ENCODE peak calls at places on chromosomes 6 and 20, in eight cellular contexts. K is ovary, P is upper lobe of left lung, G is gastrocnemius medialis, R is A549, Q is uterus, Z is GM12878, Y is endothelial cell of umbilical vein. V is an unnamed sample.

GRCh38 chr20:14449323-14449722 is 111.9 kb upstream of the FLRT3 start:
- DNase-seq in Q (no peak), K (no peak), P (no peak), Z (no peak), Y (peak), R (no peak), G (no peak), V (no peak)

GRCh38 chr6:157143171-157143884 is 180.0 kb downstream of the TMEM242 start:
- DNase-seq in Q (no peak), Z (no peak), R (no peak), P (no peak), Y (peak), G (no peak), K (no peak), V (no peak)

GRCh38 chr6:8707956-8708772 is 272.8 kb upstream of the SLC35B3 start:
- DNase-seq in R (peak), Q (no peak), Z (no peak), P (no peak), Y (no peak), K (no peak), G (no peak), V (peak)

GRCh38 chr20:45308078-45308778 is at the start of gene MATN4:
- DNase-seq in Y (no peak), P (peak), R (no peak), K (no peak), G (no peak), Z (no peak), Q (no peak), V (peak)

GRCh38 chr6:121651420-121651819 is 216.0 kb downstream of the GJA1 start:
- DNase-seq in Q (no peak), G (no peak), P (no peak), Y (peak), Z (no peak), K (no peak), R (no peak), V (no peak)

GRCh38 chr6:220736-221475 is 71.4 kb upstream of the DUSP22 start:
- DNase-seq in Y (no peak), K (no peak), G (no peak), Q (no peak), Z (peak), P (no peak), R (no peak), V (no peak)

GRCh38 chr6:127812985-127813681 is 87.7 kb downstream of the THEMIS start:
- DNase-seq in Y (no peak), R (no peak), P (no peak), K (no peak), Z (no peak), G (no peak), Q (no peak), V (no peak)

GRCh38 chr6:9248125-9248524 is 812.8 kb upstream of the SLC35B3 start:
- DNase-seq in K (no peak), R (no peak), Y (no peak), G (no peak), Z (no peak), P (no peak), Q (no peak), V (peak)

GRCh38 chr6:158485411-158485810 is 74.5 kb upstream of the TMEM181 start:
- DNase-seq in K (no peak), Z (no peak), Q (no peak), Y (no peak), R (no peak), G (no peak), P (no peak), V (no peak)

GRCh38 chr6:162416845-162417537 is 310.6 kb downstream of the PRKN start:
- DNase-seq in K (no peak), Y (no peak), G (no peak), R (no peak), P (peak), Z (no peak), Q (no peak), V (no peak)

GRCh38 chr6:125338381-125338780 is 36.6 kb upstream of the HDDC2 start:
- DNase-seq in G (no peak), Q (no peak), Y (no peak), P (no peak), R (no peak), K (no peak), Z (no peak), V (no peak)

GRCh38 chr20:59820204-59821041 is 113.0 kb downstream of the SYCP2 start:
- DNase-seq in P (no peak), R (no peak), G (peak), Q (no peak), Z (no peak), Y (no peak), K (no peak), V (no peak)

GRCh38 chr6:89140347-89141159 is 5.3 kb upstream of the PM20D2 start:
- DNase-seq in P (no peak), Z (no peak), R (peak), K (no peak), G (no peak), Y (no peak), Q (no peak), V (no peak)

GRCh38 chr6:31792741-31793140 is 2.8 kb downstream of the VARS1 start:
- DNase-seq in Q (no peak), K (no peak), Y (no peak), R (no peak), P (peak), Z (no peak), G (no peak), V (peak)

GRCh38 chr20:46720019-46720418 is 10.6 kb downstream of the SLC2A10 start:
- DNase-seq in K (no peak), Y (no peak), Z (no peak), G (no peak), R (no peak), Q (no peak), P (no peak), V (no peak)

GRCh38 chr6:88449770-88450169 is 283.6 kb upstream of the CNR1 start:
- DNase-seq in Q (no peak), Y (no peak), R (no peak), K (no peak), Z (no peak), G (no peak), P (no peak), V (no peak)

GRCh38 chr20:12358006-12358654 is 440.4 kb downstream of the BTBD3 start:
- DNase-seq in P (no peak), Q (no peak), G (no peak), K (no peak), Y (no peak), Z (no peak), R (peak), V (no peak)
- TF ChIP-seq CTCF in P (no peak), Q (no peak), G (no peak), K (no peak), Y (no peak), Z (no peak), R (no peak), V (peak)

GRCh38 chr6:144285798-144286502 is 815 bp downstream of the UTRN start:
- DNase-seq in P (peak), Y (peak), K (peak), G (peak), Q (peak), R (peak), Z (no peak), V (peak)

GRCh38 chr6:144289006-144289405 is 3.9 kb downstream of the UTRN start:
- DNase-seq in G (no peak), R (no peak), K (no peak), Q (no peak), Z (no peak), Y (no peak), P (no peak), V (no peak)

GRCh38 chr6:144284753-144285547 is at the start of gene UTRN:
- DNase-seq in K (peak), Y (peak), P (peak), G (peak), R (peak), Q (peak), Z (no peak), V (peak)

GRCh38 chr6:144285548-144285797 is 338 bp downstream of the UTRN start:
- DNase-seq in Y (no peak), Z (no peak), G (no peak), K (peak), P (no peak), Q (no peak), R (peak), V (no peak)

DNA sequence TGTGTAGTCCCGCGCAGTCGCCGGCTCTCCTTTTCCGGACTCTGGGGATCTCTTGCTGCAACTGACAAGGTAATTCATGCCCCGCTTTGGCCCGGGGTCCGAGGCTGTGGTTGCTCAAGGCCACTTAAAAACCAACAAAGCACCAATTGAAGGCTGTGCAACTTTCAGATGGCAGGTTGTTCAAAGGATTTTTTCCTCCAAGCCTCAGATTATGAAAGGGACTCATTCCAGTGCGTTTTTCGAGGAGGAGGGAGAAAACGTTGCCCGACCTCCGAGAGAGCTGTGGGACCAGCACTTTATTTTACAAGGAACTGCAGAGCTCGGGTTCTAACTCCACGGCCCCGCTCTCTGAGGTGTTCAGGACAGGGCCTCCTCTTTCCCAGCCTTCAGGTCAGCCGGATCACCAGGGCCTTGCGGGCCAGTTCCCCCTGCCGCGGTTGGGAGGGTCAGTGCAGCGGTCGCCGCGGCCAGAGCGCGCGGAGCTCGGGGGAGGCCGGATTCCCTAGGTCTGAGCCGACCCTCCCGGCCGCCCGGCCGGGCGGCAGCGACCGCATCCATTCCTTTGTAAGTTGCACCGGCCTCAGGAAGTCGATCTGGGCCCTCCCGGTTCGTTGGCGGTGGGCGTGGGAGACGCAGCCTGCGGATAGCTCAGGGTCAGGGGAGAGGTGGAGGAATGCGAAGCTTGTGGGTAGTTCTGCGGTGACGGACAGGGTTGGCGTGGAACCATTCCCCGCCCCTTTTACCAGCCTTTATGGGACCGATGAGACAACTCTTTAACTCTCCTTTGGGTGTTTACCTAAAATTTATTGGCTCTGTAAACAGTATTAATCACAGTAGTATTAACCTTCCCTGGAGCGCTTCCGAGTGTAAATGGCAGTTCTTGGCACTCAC is 1.6 kb downstream of the UTRN start:
- DNase-seq in R (peak), P (peak), Z (no peak), K (peak), Q (peak), G (peak), Y (peak), V (peak)
- TF ChIP-seq POLR2A in R (no peak), P (peak), Z (no peak), K (no peak), Q (no peak), G (no peak), Y (peak), V (peak)

DNA sequence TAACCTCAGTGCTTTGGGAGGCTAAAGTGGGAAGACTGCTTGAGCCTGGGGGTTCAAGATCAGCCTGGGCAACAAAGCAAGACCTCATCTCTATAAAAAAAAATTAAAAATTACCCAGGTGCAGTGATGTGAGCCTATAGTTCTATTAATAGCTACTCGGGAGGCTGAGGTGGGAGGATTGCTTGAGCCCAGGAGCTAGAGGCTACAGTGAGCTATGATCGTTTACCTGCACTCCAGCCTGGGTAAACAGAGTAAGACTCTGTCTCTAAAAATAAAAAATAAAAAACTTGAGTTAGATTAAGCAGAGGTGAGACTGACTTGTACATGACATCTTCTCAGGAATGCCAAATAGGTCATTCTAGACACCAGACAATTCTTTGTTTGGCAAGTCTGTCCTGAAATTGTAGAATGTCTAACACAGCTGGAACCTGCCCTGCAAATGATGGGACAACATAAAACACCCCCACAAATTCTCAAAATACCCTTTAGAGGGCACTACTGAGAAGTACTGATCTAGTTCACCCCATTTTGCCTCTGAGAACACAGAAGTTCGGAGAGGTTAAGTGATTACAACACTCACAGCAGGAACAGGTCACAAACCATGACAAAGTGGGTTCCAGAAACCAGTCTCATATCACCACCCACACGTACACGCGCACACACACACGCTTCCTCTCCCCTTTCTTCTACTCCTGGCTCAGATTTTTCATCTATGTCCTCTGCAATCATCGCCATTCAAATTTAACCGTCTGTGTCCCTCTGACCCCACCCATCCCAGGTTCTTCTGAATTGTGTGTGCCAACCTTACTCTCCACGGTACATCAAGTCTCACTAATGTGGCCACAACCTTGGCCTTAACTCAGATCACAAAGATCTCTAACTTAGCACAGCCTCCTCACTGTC is 38.3 kb downstream of the ARHGAP18 start:
- DNase-seq in Y (no peak), R (no peak), K (no peak), P (no peak), G (no peak), Z (peak), Q (no peak), V (no peak)
- TF ChIP-seq CTCF in Y (no peak), R (no peak), K (no peak), P (peak), G (no peak), Z (peak), Q (no peak), V (peak)

GRCh38 chr6:17842934-17843821 is 136.5 kb upstream of the NUP153 start:
- DNase-seq in P (no peak), Y (no peak), R (no peak), G (no peak), Z (no peak), K (no peak), Q (no peak), V (no peak)
- TF ChIP-seq POLR2A in P (no peak), Y (no peak), R (no peak), G (no peak), Z (no peak), K (no peak), Q (no peak), V (no peak)

GRCh38 chr6:36737043-36737785 is 39.6 kb downstream of the RAB44 start:
- DNase-seq in Y (no peak), R (no peak), K (no peak), Z (no peak), P (peak), G (no peak), Q (no peak), V (no peak)

GRCh38 chr6:36738108-36738507 is 40.5 kb downstream of the RAB44 start:
- DNase-seq in G (no peak), R (no peak), Z (no peak), P (no peak), K (no peak), Y (no peak), Q (no peak), V (no peak)

GRCh38 chr6:36733300-36733699 is 35.7 kb downstream of the RAB44 start:
- DNase-seq in G (no peak), Q (no peak), K (no peak), Y (no peak), P (no peak), Z (no peak), R (no peak), V (no peak)

GRCh38 chr6:36734486-36735060 is 36.9 kb downstream of the RAB44 start:
- DNase-seq in Y (no peak), Z (no peak), Q (no peak), K (no peak), P (no peak), R (no peak), G (no peak), V (peak)

DNA sequence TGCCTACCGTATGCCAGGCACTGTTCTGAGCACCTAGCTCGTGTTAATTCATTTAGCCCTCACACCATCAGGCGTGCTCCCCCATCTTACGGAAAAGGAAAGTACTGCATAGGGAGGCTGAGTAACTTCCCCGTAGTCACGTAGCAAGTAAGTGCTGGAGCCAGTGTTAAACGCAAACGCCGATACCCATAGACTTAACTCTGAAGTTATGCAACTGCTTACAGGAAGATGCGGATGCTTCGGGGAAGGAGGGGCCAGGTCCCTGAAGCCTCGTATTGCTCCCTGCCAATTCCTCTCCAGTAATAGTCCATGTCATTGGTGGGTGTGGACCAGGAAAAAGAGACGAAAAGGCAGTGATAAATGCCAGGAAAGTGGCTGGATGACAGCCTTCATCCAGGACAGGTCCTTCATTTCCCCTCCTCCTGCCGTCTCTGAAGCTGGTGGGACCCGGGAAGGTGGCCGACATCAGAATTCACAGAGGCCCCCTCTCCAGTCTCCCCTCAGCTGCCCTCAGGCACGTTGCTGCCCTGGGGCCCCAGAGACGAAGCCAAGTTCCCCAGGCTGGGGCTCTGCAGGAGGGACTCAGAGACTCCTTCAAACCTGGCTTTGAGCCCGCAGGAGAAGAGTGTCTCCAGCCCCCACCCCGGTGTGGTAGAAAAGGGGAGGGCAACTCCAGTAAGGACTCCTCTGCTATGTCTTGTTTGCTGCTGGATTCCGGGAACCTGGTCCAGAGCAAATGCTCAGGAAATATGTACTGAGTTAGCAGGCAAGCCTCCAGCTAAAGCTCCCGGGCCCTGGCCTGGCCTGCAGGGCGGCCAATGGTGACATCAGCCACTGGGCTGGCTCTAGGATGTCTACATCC is 37.7 kb downstream of the RAB44 start:
- DNase-seq in R (no peak), Q (peak), P (peak), G (peak), Y (peak), K (peak), Z (no peak), V (peak)
- TF ChIP-seq CTCF in R (no peak), Q (peak), P (peak), G (no peak), Y (peak), K (no peak), Z (no peak), V (no peak)

GRCh38 chr6:34195726-34196115 is 41.0 kb upstream of the HMGA1 start:
- DNase-seq in P (no peak), K (peak), Q (peak), Y (no peak), Z (no peak), R (no peak), G (no peak), V (peak)

GRCh38 chr6:34196833-34197195 is 39.9 kb upstream of the HMGA1 start:
- DNase-seq in K (no peak), Q (no peak), G (no peak), P (no peak), Z (no peak), R (no peak), Y (no peak), V (no peak)

GRCh38 chr6:34194770-34195169 is 41.9 kb upstream of the HMGA1 start:
- DNase-seq in Q (no peak), Y (no peak), G (no peak), R (no peak), P (no peak), Z (no peak), K (no peak), V (no peak)

GRCh38 chr6:34200340-34200971 is 36.2 kb upstream of the HMGA1 start:
- DNase-seq in K (no peak), P (no peak), R (peak), Z (no peak), G (no peak), Y (no peak), Q (no peak), V (no peak)

DNA sequence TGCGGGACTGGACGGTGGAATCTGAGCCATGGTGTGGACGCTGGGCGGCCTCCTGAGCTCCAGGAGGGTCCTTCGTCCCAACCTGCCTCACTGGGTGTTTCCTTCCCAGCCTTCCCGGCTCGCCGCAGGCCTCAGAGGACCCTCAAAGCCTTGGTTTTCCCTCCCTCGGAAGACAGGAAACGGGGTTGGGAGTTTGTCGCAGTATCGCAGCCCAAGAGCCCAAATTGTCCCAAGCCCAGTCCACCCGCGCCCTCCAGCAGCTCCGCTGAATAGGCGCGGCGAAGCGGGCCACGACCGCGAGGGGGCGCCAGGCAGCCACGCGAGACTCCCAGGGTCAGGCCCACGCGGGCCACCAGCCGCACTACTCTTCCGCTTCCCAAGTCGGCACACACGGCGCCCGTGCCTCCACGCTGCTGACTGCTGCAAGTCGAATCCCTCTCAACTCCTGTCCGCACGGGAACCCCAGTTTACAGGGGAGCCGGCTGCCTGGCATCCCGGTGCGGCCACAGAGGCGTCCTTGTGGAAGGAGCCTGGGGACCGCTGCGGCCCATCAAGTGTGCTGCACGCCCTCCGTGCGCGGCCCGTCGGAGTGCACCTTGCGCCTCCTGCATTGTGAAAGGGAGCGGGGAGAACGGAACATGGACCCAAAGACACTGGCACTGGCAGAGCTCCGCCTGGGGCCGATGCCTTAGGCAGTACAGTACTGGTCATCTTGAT is 40.4 kb upstream of the HMGA1 start:
- DNase-seq in Z (peak), R (peak), P (peak), Q (peak), K (peak), G (peak), Y (peak), V (peak)
- TF ChIP-seq POLR2A in Z (peak), R (no peak), P (no peak), Q (no peak), K (peak), G (no peak), Y (no peak), V (no peak)

V was measured in right lobe of liver.